ENCODE peak calls at places on chromosomes 6 and 20, in five cellular contexts. D is ovary, C is heart left ventricle, Y is DND-41, S is body of pancreas. U is an unnamed sample.
A peak's percentile ranks its signal among the peaks of the same experiment; 100 is the strongest.

GRCh38 chr6:107698146-107698545 is 126.0 kb downstream of the SCML4 start:
- DNase-seq in D (no peak), C (no peak), Y (no peak), S (no peak), U (no peak)

GRCh38 chr6:44235891-44236516 is 10.9 kb upstream of the HSP90AB1 start:
- DNase-seq in D (peak; percentile 21), C (no peak), Y (no peak), S (no peak), U (no peak)

GRCh38 chr6:112939543-112939942 is 592.4 kb downstream of the RFPL4B start:
- DNase-seq in D (no peak), C (no peak), Y (no peak), S (peak; percentile 13), U (no peak)

GRCh38 chr6:110814488-110815259 is 595 bp downstream of the CDK19 start:
- DNase-seq in D (peak; percentile 73), C (peak; percentile 57), Y (peak; percentile 60), S (peak; percentile 49), U (peak; percentile 61)

GRCh38 chr6:169328112-169328801 is 74.6 kb upstream of the THBS2 start:
- DNase-seq in D (no peak), C (no peak), Y (no peak), S (peak; percentile 16), U (no peak)

GRCh38 chr6:1390071-1390804 is 862 bp downstream of the FOXF2 start:
- DNase-seq in D (no peak), C (no peak), Y (no peak), S (peak; percentile 13), U (no peak)

GRCh38 chr6:6466967-6467761 is 121.4 kb upstream of the LY86 start:
- DNase-seq in D (no peak), C (no peak), Y (no peak), S (no peak), U (no peak)

GRCh38 chr20:6882911-6883310 is 115.4 kb downstream of the BMP2 start:
- DNase-seq in D (no peak), C (no peak), Y (no peak), S (no peak), U (no peak)

GRCh38 chr20:38674178-38675133 is 49.8 kb upstream of the SLC32A1 start:
- DNase-seq in D (peak; percentile 66), C (no peak), Y (no peak), S (peak; percentile 30), U (peak; percentile 11)

GRCh38 chr20:31811796-31812728 is 7.1 kb upstream of the MYLK2 start:
- DNase-seq in D (no peak), C (no peak), Y (no peak), S (peak; percentile 44), U (no peak)

GRCh38 chr6:160042788-160043301 is 74.0 kb downstream of the IGF2R start:
- DNase-seq in D (no peak), C (no peak), Y (no peak), S (no peak), U (no peak)

GRCh38 chr20:51768759-51769517 is 748 bp upstream of the ATP9A start:
- DNase-seq in D (peak; percentile 53), C (no peak), Y (no peak), S (no peak), U (no peak)

GRCh38 chr6:11500008-11500407 is 37.5 kb upstream of the TMEM170B start:
- DNase-seq in D (no peak), C (no peak), Y (no peak), S (no peak), U (no peak)

GRCh38 chr20:63009988-63010769 is 3.4 kb upstream of the BHLHE23 start:
- DNase-seq in D (no peak), C (no peak), Y (peak; percentile 99), S (no peak), U (peak; percentile 73)

GRCh38 chr20:56989516-56989915 is 276.9 kb downstream of the BMP7 start:
- DNase-seq in D (no peak), C (no peak), Y (no peak), S (no peak), U (no peak)

GRCh38 chr6:36933102-36933501 is 21.4 kb upstream of the PI16 start:
- DNase-seq in D (no peak), C (no peak), Y (no peak), S (no peak), U (no peak)

GRCh38 chr6:154447929-154448328 is 62.6 kb downstream of the CNKSR3 start:
- DNase-seq in D (no peak), C (no peak), Y (no peak), S (no peak), U (no peak)

GRCh38 chr6:43809417-43810305 is 39.6 kb downstream of the VEGFA start:
- DNase-seq in D (no peak), C (no peak), Y (no peak), S (peak; percentile 79), U (no peak)

GRCh38 chr6:75748743-75749538 is at the start of gene MYO6:
- DNase-seq in D (peak; percentile 78), C (peak; percentile 80), Y (no peak), S (peak; percentile 81), U (peak; percentile 85)

GRCh38 chr20:36792422-36792821 is 18.9 kb upstream of the DSN1 start:
- DNase-seq in D (peak; percentile 59), C (peak; percentile 66), Y (peak; percentile 28), S (peak; percentile 20), U (no peak)

GRCh38 chr20:3011752-3012151 is 31.7 kb upstream of the GNRH2 start:
- DNase-seq in D (no peak), C (no peak), Y (no peak), S (no peak), U (no peak)

GRCh38 chr6:34248198-34248726 is 544 bp downstream of the SMIM29 start:
- DNase-seq in D (peak; percentile 67), C (peak; percentile 70), Y (no peak), S (peak; percentile 64), U (peak; percentile 75)

GRCh38 chr20:57048027-57048869 is 218.2 kb downstream of the BMP7 start:
- DNase-seq in D (no peak), C (no peak), Y (peak; percentile 41), S (peak; percentile 37), U (peak; percentile 37)

GRCh38 chr6:160160450-160160849 is 38.8 kb downstream of the SLC22A1 start:
- DNase-seq in D (no peak), C (no peak), Y (no peak), S (peak; percentile 64), U (peak; percentile 47)

GRCh38 chr6:3068329-3069223 is at the start of gene RIPK1:
- DNase-seq in D (peak; percentile 96), C (peak; percentile 95), Y (peak; percentile 94), S (peak; percentile 95), U (peak; percentile 97)

GRCh38 chr20:14616003-14616402 is 278.6 kb upstream of the FLRT3 start:
- DNase-seq in D (no peak), C (no peak), Y (no peak), S (no peak), U (no peak)

GRCh38 chr6:124868476-124868875 is 93.8 kb upstream of the RNF217 start:
- DNase-seq in D (no peak), C (no peak), Y (no peak), S (no peak), U (no peak)

GRCh38 chr6:127581576-127581975 is 4.6 kb downstream of the C6orf58 start:
- DNase-seq in D (no peak), C (no peak), Y (no peak), S (no peak), U (no peak)

GRCh38 chr6:127198549-127198948 is 68.1 kb upstream of the RNF146 start:
- DNase-seq in D (no peak), C (no peak), Y (no peak), S (peak; percentile 27), U (no peak)

GRCh38 chr6:70811788-70812187 is 144.1 kb downstream of the SMAP1 start:
- DNase-seq in D (no peak), C (no peak), Y (no peak), S (no peak), U (no peak)

GRCh38 chr20:60091284-60091683 is 133.1 kb downstream of the CDH26 start:
- DNase-seq in D (no peak), C (no peak), Y (no peak), S (no peak), U (no peak)

GRCh38 chr6:156787569-156788492 is 10.7 kb downstream of the ARID1B start:
- DNase-seq in D (no peak), C (no peak), Y (no peak), S (no peak), U (no peak)
- H3K4me1 ChIP-seq in D (peaks cover 22% of the 10 kb centered on the region), C (peaks cover 92% of the 10 kb centered on the region), Y (peaks cover 36% of the 10 kb centered on the region), S (peaks cover 45% of the 10 kb centered on the region), U (peaks cover 33% of the 10 kb centered on the region)

DNA sequence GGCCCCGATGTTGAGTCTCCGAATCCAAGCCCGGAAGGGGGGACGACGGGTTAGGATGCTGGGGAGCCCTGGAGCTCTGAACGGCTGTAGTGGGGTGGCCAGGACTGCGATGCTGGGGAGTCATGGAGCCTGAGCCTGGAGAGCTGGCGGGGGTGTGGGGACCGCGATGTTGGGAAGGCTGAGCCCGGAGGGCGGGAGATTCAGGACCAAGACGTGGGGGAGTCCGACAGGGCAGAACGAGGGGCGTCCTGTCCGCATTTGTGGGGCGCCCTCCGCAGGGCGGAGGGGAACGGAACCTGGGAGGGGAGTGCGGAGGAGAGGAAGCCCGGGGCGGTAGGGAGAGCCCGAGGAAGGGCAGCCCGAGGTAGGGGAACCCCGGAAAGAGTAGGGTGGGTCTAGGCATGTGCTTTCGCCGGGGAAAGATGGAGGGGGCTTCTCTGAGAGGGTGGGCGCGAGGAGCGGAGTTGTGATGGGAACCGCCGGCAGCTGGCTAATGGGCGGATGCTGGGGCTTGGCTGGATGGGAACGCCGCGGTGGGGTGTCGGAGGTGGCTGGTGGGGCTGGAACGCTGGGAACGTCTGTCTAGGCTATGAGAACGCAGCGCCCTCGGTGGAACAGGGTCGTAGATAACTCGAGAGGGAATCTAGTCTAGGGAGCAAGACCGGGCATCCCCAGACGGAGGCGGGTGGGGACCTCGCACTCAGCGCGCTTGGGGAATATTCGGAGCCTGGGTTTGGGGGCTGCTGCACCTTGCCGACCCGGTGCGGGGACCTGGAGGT is 681 bp downstream of the PAQR8 start:
- DNase-seq in D (peak; percentile 69), C (peak; percentile 32), Y (peak; percentile 61), S (peak; percentile 16), U (peak; percentile 47)
- TF ChIP-seq CTCF in D (no peak), C (no peak), Y (peak; percentile 46), S (no peak), U (no peak)

GRCh38 chr20:32823078-32823477 is 3.3 kb downstream of the MAPRE1 start:
- DNase-seq in D (no peak), C (no peak), Y (no peak), S (no peak), U (no peak)
- H3K27ac ChIP-seq in D (no peak overlapping the region), C (no peak overlapping the region), Y (no peak overlapping the region), S (no peak overlapping the region), U (peak overlapping the region; percentile 17)

GRCh38 chr6:129665555-129665954 is 44.4 kb downstream of the ARHGAP18 start:
- DNase-seq in D (no peak), C (no peak), Y (no peak), S (peak; percentile 42), U (no peak)

GRCh38 chr6:129661478-129662405 is 48.2 kb downstream of the ARHGAP18 start:
- DNase-seq in D (peak; percentile 46), C (no peak), Y (peak; percentile 55), S (no peak), U (no peak)

GRCh38 chr6:129662980-129663431 is 47.0 kb downstream of the ARHGAP18 start:
- DNase-seq in D (no peak), C (no peak), Y (no peak), S (no peak), U (no peak)

GRCh38 chr6:129662406-129662766 is 47.6 kb downstream of the ARHGAP18 start:
- DNase-seq in D (no peak), C (no peak), Y (no peak), S (no peak), U (no peak)

DNA sequence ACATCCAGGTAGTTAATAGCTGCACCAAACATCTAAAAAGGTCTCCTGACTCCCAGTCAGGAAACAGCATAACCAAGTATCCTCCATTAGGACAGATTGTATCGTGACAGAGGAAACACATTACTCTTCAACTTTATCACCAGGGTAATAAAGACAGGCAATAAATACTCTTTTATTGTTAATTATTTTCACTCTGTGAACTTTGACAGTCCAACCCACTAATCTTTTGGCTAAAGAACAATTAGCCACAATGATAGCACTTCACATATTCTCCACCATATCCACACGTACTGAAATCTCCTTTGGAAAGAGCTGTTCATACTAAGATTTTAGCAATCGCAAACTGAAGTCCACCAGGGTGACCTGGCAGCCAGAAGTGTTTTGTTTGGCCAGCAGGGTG is 46.4 kb downstream of the ARHGAP18 start:
- DNase-seq in D (no peak), C (no peak), Y (no peak), S (no peak), U (no peak)
- H3K4me1 ChIP-seq in D (peaks cover 5% of the 10 kb centered on the region), C (peaks cover 42% of the 10 kb centered on the region), Y (peaks cover 10% of the 10 kb centered on the region), S (peaks cover 78% of the 10 kb centered on the region), U (peaks cover 12% of the 10 kb centered on the region)